ENCODE peak calls at places on chromosomes 6 and 20, in eight cellular contexts. One of them, this sample, is unnamed.

GRCh38 chr20:2350606-2351005 is 30.1 kb upstream of the TGM6 start:
- DNase-seq in astrocyte of the spinal cord: no peak
- DNase-seq in AG04450: no peak
- DNase-seq in brain microvascular endothelial cell: no peak
- DNase-seq in colonic mucosa: no peak
- DNase-seq in A673: no peak
- DNase-seq in IMR-90: no peak
- DNase-seq in Panc1: no peak
- DNase-seq in this sample: no peak

GRCh38 chr6:110509617-110510231 is 33.3 kb upstream of the SLC22A16 start:
- DNase-seq in IMR-90: peak
- DNase-seq in colonic mucosa: peak
- DNase-seq in Panc1: peak
- DNase-seq in brain microvascular endothelial cell: peak
- DNase-seq in A673: no peak
- DNase-seq in astrocyte of the spinal cord: peak
- DNase-seq in AG04450: no peak
- DNase-seq in this sample: peak

GRCh38 chr6:83879746-83880145 is 20.3 kb downstream of the CYB5R4 start:
- DNase-seq in IMR-90: no peak
- DNase-seq in colonic mucosa: no peak
- DNase-seq in A673: no peak
- DNase-seq in brain microvascular endothelial cell: no peak
- DNase-seq in astrocyte of the spinal cord: no peak
- DNase-seq in AG04450: no peak
- DNase-seq in Panc1: no peak
- DNase-seq in this sample: no peak

GRCh38 chr6:96837138-96837971 is at the start of gene GPR63:
- DNase-seq in brain microvascular endothelial cell: peak
- DNase-seq in Panc1: no peak
- DNase-seq in astrocyte of the spinal cord: peak
- DNase-seq in A673: peak
- DNase-seq in colonic mucosa: peak
- DNase-seq in IMR-90: peak
- DNase-seq in AG04450: peak
- DNase-seq in this sample: peak

GRCh38 chr6:42131531-42131930 is 10.9 kb downstream of the C6orf132 start:
- DNase-seq in colonic mucosa: no peak
- DNase-seq in AG04450: peak
- DNase-seq in A673: no peak
- DNase-seq in brain microvascular endothelial cell: peak
- DNase-seq in astrocyte of the spinal cord: peak
- DNase-seq in IMR-90: peak
- DNase-seq in Panc1: no peak
- DNase-seq in this sample: peak

GRCh38 chr20:24754691-24755090 is 194.4 kb upstream of the CST7 start:
- DNase-seq in A673: no peak
- DNase-seq in astrocyte of the spinal cord: no peak
- DNase-seq in brain microvascular endothelial cell: no peak
- DNase-seq in Panc1: no peak
- DNase-seq in IMR-90: no peak
- DNase-seq in colonic mucosa: no peak
- DNase-seq in AG04450: no peak
- DNase-seq in this sample: no peak

GRCh38 chr6:18595774-18596528 is 208.8 kb downstream of the RNF144B start:
- DNase-seq in AG04450: peak
- DNase-seq in colonic mucosa: peak
- DNase-seq in brain microvascular endothelial cell: peak
- DNase-seq in IMR-90: peak
- DNase-seq in Panc1: peak
- DNase-seq in A673: peak
- DNase-seq in astrocyte of the spinal cord: peak
- DNase-seq in this sample: peak

GRCh38 chr6:16697437-16698162 is 63.7 kb downstream of the ATXN1 start:
- DNase-seq in IMR-90: no peak
- DNase-seq in Panc1: no peak
- DNase-seq in A673: peak
- DNase-seq in AG04450: no peak
- DNase-seq in astrocyte of the spinal cord: no peak
- DNase-seq in colonic mucosa: no peak
- DNase-seq in brain microvascular endothelial cell: no peak
- DNase-seq in this sample: no peak

GRCh38 chr6:111866857-111867256 is 6.4 kb downstream of the FYN start:
- DNase-seq in colonic mucosa: no peak
- DNase-seq in AG04450: no peak
- DNase-seq in IMR-90: no peak
- DNase-seq in astrocyte of the spinal cord: no peak
- DNase-seq in Panc1: no peak
- DNase-seq in brain microvascular endothelial cell: no peak
- DNase-seq in A673: no peak
- DNase-seq in this sample: no peak

GRCh38 chr6:99521557-99522286 is 6.5 kb upstream of the USP45 start:
- DNase-seq in AG04450: no peak
- DNase-seq in IMR-90: peak
- DNase-seq in colonic mucosa: peak
- DNase-seq in Panc1: no peak
- DNase-seq in brain microvascular endothelial cell: peak
- DNase-seq in A673: peak
- DNase-seq in astrocyte of the spinal cord: peak
- DNase-seq in this sample: peak

DNA sequence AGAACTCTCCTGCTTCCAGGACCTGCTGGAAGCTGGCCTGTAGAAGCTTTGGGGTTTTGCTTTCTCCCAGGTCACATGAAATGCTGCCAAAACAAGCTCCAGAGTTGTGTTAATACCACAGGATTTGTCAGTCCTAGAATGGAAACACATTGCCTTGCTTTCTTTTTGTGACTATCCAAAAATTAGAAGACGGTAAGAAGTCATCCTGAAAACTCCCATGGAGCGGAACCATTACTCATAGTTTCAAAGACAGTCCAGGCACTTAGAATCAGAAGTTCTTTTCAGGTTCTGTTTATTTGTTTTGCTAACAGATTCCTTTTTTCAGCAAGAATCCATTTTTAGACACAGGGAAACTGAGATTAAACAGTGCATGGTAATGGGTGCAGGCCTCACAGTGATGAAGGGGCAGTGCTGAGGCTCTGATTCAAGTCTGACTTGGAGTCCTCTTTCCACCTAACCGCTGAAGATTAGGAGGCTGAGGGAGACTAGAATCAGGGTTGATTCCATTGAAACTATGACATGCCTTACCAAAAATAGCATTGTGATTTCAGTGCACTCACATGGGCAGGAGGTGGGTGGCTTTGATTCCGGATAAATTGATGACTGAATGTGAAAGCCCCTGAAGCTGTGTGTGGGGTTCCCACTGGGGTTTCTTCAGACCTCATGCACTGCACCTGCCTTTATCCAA is 72.2 kb upstream of the NAA20 start:
- DNase-seq in IMR-90: peak
- DNase-seq in brain microvascular endothelial cell: peak
- DNase-seq in astrocyte of the spinal cord: peak
- DNase-seq in AG04450: no peak
- DNase-seq in A673: no peak
- DNase-seq in colonic mucosa: no peak
- DNase-seq in Panc1: no peak
- DNase-seq in this sample: peak
- H3K4me3 ChIP-seq in IMR-90: no peak
- H3K4me3 ChIP-seq in brain microvascular endothelial cell: no peak
- H3K4me3 ChIP-seq in astrocyte of the spinal cord: no peak
- H3K4me3 ChIP-seq in AG04450: no peak
- H3K4me3 ChIP-seq in A673: no peak
- H3K4me3 ChIP-seq in colonic mucosa: no peak
- H3K4me3 ChIP-seq in Panc1: no peak
- H3K4me3 ChIP-seq in this sample: no peak

DNA sequence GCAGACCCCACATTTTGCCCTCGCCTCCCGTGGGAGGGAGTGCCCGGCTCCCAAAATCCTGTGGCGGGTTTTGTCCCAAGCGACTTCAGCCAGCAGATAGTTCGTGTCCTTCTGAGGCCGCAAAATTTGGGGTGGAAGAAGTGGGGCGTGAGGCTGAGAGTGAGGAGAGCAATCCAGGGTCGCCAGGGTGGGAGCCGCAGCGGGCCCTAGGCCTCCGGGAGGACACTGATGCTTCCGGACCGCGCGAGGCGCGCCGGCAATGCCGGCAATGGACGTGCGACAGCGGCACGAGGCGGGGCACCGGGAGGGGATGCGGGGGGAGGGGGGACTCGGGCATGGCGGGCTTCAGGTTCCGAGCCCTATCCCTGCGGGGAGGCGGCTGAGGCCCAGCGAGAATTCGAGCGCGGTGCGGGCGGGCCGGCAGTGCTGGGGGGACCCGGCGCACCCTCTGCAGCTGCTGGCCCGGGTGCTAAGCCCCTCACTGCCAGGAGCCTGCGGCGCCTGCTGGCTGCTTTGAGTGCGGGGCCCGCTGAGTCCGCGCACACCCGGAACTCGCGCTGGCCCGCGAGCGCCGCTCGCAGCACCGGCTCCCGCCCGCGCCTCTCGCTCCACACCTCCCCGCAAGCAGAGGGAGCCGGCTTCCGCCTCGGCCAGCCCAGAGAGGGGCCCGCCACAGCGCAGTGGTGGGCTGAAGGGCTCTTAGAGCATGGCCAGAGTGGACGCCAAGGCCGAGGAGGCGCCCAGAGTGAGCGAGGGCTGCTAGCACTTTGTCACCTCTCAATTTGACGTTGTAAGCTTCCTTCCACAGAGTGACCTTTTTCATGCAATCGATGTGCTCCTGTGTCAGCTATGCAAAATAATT is 143.8 kb downstream of the LPA start:
- DNase-seq in AG04450: peak
- DNase-seq in A673: peak
- DNase-seq in Panc1: peak
- DNase-seq in brain microvascular endothelial cell: peak
- DNase-seq in colonic mucosa: peak
- DNase-seq in astrocyte of the spinal cord: peak
- DNase-seq in IMR-90: peak
- DNase-seq in this sample: peak
- TF ChIP-seq CTCF in AG04450: no peak
- TF ChIP-seq CTCF in A673: no peak
- TF ChIP-seq CTCF in Panc1: peak
- TF ChIP-seq CTCF in brain microvascular endothelial cell: peak
- TF ChIP-seq CTCF in colonic mucosa: no peak
- TF ChIP-seq CTCF in astrocyte of the spinal cord: no peak
- TF ChIP-seq CTCF in IMR-90: no peak
- TF ChIP-seq CTCF in this sample: no peak

DNA sequence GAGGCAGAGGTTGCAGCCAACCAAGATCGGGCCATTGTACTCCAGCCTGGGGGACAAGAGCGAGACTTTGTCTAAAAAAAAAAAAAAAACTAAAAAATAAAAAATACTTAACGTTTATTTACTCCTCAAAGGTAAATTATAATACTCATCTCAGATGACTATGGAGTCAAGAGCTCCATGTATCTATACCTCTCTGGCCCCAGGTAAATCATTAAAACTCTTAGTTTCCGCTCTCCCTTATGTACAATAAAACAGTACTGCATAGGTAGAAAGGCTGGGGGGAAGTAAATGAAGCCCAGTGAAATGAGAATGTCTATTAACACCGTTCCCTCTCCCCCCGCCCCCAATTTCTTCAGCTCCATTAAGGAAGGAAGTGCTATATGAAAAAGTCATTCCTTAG is 1.2 kb downstream of the SRSF12 start:
- DNase-seq in astrocyte of the spinal cord: no peak
- DNase-seq in brain microvascular endothelial cell: no peak
- DNase-seq in A673: peak
- DNase-seq in AG04450: no peak
- DNase-seq in colonic mucosa: no peak
- DNase-seq in Panc1: no peak
- DNase-seq in IMR-90: no peak
- DNase-seq in this sample: no peak
- H3K4me3 ChIP-seq in astrocyte of the spinal cord: no peak
- H3K4me3 ChIP-seq in brain microvascular endothelial cell: no peak
- H3K4me3 ChIP-seq in A673: peak
- H3K4me3 ChIP-seq in AG04450: no peak
- H3K4me3 ChIP-seq in colonic mucosa: no peak
- H3K4me3 ChIP-seq in Panc1: no peak
- H3K4me3 ChIP-seq in IMR-90: peak
- H3K4me3 ChIP-seq in this sample: peak

DNA sequence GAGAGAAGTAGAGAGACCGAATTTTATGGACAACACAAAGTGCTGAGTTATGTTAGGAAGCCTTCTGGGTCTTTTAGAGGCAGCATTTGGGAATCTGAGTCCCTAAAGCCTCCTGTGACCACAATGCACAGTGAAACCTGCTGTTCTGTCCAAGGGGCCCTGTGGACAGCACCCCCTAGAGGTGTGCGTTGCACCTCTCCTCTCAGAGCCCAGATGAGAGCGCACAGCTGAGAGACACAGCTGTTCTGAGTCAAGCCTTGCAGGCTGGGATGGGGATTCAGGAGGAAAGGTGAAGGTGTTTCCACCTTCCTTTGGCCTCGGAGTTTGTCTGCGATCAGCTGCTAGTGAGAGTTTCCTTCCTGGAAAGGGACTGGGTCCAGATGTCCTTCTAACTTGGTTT is 13.0 kb downstream of the PCK1 start:
- DNase-seq in AG04450: no peak
- DNase-seq in A673: no peak
- DNase-seq in Panc1: no peak
- DNase-seq in brain microvascular endothelial cell: no peak
- DNase-seq in colonic mucosa: no peak
- DNase-seq in IMR-90: no peak
- DNase-seq in astrocyte of the spinal cord: no peak
- DNase-seq in this sample: no peak
- TF ChIP-seq CTCF in AG04450: no peak
- TF ChIP-seq CTCF in A673: peak
- TF ChIP-seq CTCF in Panc1: peak
- TF ChIP-seq CTCF in brain microvascular endothelial cell: peak
- TF ChIP-seq CTCF in colonic mucosa: no peak
- TF ChIP-seq CTCF in IMR-90: no peak
- TF ChIP-seq CTCF in astrocyte of the spinal cord: peak
- TF ChIP-seq CTCF in this sample: no peak

DNA sequence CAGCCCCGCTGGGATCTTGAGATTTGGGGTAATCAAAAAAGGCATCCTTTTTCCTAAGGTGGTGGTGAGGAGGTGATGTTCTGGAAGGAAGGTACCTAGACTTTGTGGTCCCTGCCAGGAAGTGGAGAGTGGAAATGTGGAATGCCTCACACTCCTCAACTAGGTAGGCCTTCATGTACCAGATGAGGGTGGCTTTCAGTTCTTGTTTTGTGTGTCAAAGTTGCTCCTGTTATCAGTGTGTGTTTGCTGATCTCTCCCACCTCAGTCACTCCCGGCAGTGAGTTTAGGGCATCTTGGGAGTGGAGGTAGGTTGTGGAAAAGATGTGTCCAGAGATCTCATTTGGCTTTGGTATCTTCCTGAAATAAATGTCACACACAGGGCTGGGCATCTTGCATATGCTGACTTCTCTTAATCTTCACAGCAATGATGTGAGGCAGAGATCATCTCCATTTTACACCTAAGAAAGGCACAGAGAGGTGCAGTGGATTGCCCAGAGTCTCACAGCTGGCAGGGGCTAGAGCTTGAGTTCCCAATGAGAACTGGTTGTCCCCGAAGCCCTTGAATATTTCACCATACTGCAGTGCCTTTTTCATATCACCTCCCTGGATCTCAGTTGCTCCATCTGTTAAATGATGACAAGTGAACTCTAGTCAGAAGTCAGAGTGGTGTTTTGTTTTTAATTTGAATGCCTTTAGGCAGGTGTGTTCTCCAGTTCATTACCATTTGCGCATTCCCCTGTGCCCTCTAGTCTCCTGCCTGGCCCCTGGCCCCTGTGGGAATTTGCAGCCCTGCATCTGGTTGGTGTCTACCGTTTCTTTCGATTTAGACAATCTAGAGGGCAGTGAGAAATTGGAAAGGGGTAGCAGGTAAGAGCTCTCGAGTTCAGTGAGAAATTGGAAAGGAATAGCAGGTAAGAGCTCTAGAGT is 2.9 kb downstream of the PKIG start:
- DNase-seq in AG04450: no peak
- DNase-seq in IMR-90: no peak
- DNase-seq in astrocyte of the spinal cord: no peak
- DNase-seq in brain microvascular endothelial cell: no peak
- DNase-seq in colonic mucosa: no peak
- DNase-seq in Panc1: no peak
- DNase-seq in A673: no peak
- DNase-seq in this sample: no peak
- H3K4me3 ChIP-seq in AG04450: no peak
- H3K4me3 ChIP-seq in IMR-90: no peak
- H3K4me3 ChIP-seq in astrocyte of the spinal cord: no peak
- H3K4me3 ChIP-seq in brain microvascular endothelial cell: no peak
- H3K4me3 ChIP-seq in colonic mucosa: no peak
- H3K4me3 ChIP-seq in Panc1: no peak
- H3K4me3 ChIP-seq in A673: no peak
- H3K4me3 ChIP-seq in this sample: no peak